ENCODE peak calls at places on chromosomes 13 and 19, in four cellular contexts. D is T-cell, B is GM20000, E is hypothalamus. G is an unnamed sample.
A peak's percentile ranks its signal among the peaks of the same experiment; 100 is the strongest.

GRCh38 chr19:3284759-3285646 is 60.5 kb downstream of the CELF5 start:
- DNase-seq in D (peak; percentile 60), B (peak; percentile 84), E (no peak), G (no peak)

GRCh38 chr19:1250374-1251232 is 2.2 kb downstream of the MIDN start:
- DNase-seq in D (peak; percentile 59), B (peak; percentile 78), E (peak; percentile 42), G (peak; percentile 36)

GRCh38 chr19:33303791-33304759 is 1.7 kb upstream of the CEBPA start:
- DNase-seq in D (no peak), B (peak; percentile 34), E (no peak), G (no peak)

GRCh38 chr13:113665582-113666323 is 1.3 kb upstream of the GRK1 start:
- DNase-seq in D (no peak), B (no peak), E (no peak), G (no peak)

GRCh38 chr13:44685641-44686040 is 109.5 kb upstream of the TSC22D1 start:
- DNase-seq in D (no peak), B (no peak), E (no peak), G (no peak)

GRCh38 chr13:91491980-91492379 is 93.6 kb downstream of the GPC5 start:
- DNase-seq in D (no peak), B (no peak), E (no peak), G (no peak)

GRCh38 chr19:46191972-46192371 is 37.6 kb upstream of the IGFL1 start:
- DNase-seq in D (no peak), B (no peak), E (no peak), G (no peak)

GRCh38 chr13:33057019-33057785 is 41.0 kb downstream of the KL start:
- DNase-seq in D (no peak), B (peak; percentile 46), E (no peak), G (no peak)

GRCh38 chr19:42276284-42276683 is 7.2 kb downstream of the CIC start:
- DNase-seq in D (no peak), B (no peak), E (no peak), G (no peak)

GRCh38 chr13:106302843-106303242 is 232.6 kb downstream of the EFNB2 start:
- DNase-seq in D (no peak), B (no peak), E (no peak), G (no peak)

GRCh38 chr19:46495789-46496099 is at the start of gene PNMA8B:
- DNase-seq in D (peak; percentile 28), B (peak; percentile 52), E (peak; percentile 73), G (peak; percentile 73)

GRCh38 chr13:64925284-64925683 is 2304.9 kb downstream of the PCDH9 start:
- DNase-seq in D (no peak), B (no peak), E (no peak), G (no peak)

GRCh38 chr19:31334101-31334848 is 15.0 kb downstream of the TSHZ3 start:
- DNase-seq in D (no peak), B (no peak), E (no peak), G (no peak)

GRCh38 chr19:36837525-36837901 is 674 bp downstream of the ZNF790 start:
- DNase-seq in D (no peak), B (no peak), E (no peak), G (no peak)

GRCh38 chr13:49220035-49220855 is at the start of gene MLNR:
- DNase-seq in D (peak; percentile 23), B (peak; percentile 71), E (no peak), G (no peak)

GRCh38 chr13:78465250-78465649 is 138.1 kb downstream of the POU4F1 start:
- DNase-seq in D (no peak), B (no peak), E (no peak), G (no peak)

GRCh38 chr13:111503905-111504695 is 183.7 kb downstream of the TEX29 start:
- DNase-seq in D (no peak), B (no peak), E (no peak), G (peak; percentile 62)

GRCh38 chr19:38905186-38905539 is 5.4 kb downstream of the NFKBIB start:
- DNase-seq in D (no peak), B (no peak), E (no peak), G (no peak)

GRCh38 chr19:55079400-55080038 is 3.9 kb downstream of the EPS8L1 start:
- DNase-seq in D (no peak), B (no peak), E (no peak), G (no peak)

GRCh38 chr19:19214892-19215291 is 3.1 kb downstream of the NCAN start:
- DNase-seq in D (no peak), B (no peak), E (no peak), G (peak; percentile 4)

GRCh38 chr13:98977568-98978270 is at the start of gene DOCK9:
- DNase-seq in D (no peak), B (no peak), E (peak; percentile 69), G (peak; percentile 88)

GRCh38 chr19:6475321-6476108 is 6.1 kb downstream of the DENND1C start:
- DNase-seq in D (no peak), B (no peak), E (no peak), G (no peak)

GRCh38 chr19:54199401-54199800 is 1.3 kb upstream of the RPS9 start:
- DNase-seq in D (no peak), B (no peak), E (no peak), G (no peak)

GRCh38 chr13:102870677-102871415 is 25.0 kb downstream of the ERCC5 start:
- DNase-seq in D (no peak), B (peak; percentile 54), E (peak; percentile 34), G (peak; percentile 48)

GRCh38 chr13:77871596-77871995 is 47.0 kb downstream of the EDNRB start:
- DNase-seq in D (no peak), B (no peak), E (no peak), G (no peak)

GRCh38 chr19:29378543-29379105 is 147.2 kb upstream of the VSTM2B start:
- DNase-seq in D (no peak), B (no peak), E (no peak), G (no peak)

GRCh38 chr19:45498411-45499195 is at the start of gene PPM1N:
- DNase-seq in D (peak; percentile 45), B (peak; percentile 72), E (no peak), G (no peak)

G was measured in anterior cingulate cortex.